ENCODE peak calls at places on chromosomes 7 and 10, in six cellular contexts. D is mammary epithelial cell, B is retinal pigment epithelial cell, J is heart left ventricle, M is endodermal cell, H is AG10803. O is an unnamed sample.

GRCh38 chr7:143300959-143301617 is 12.9 kb downstream of the CASP2 start:
- DNase-seq in D (no peak), B (no peak), J (no peak), M (no peak), H (no peak), O (peak; percentile 85)

GRCh38 chr7:17347426-17347825 is 49.0 kb downstream of the AHR start:
- DNase-seq in D (no peak), B (no peak), J (no peak), M (no peak), H (no peak), O (no peak)

GRCh38 chr7:142752376-142753225 is 3.3 kb downstream of the PRSS1 start:
- DNase-seq in D (no peak), B (no peak), J (no peak), M (no peak), H (no peak), O (no peak)

GRCh38 chr10:4051011-4051407 is 266.0 kb upstream of the KLF6 start:
- DNase-seq in D (no peak), B (no peak), J (no peak), M (no peak), H (peak; percentile 39), O (no peak)

GRCh38 chr10:97759981-97760345 is 11.8 kb downstream of the SFRP5 start:
- DNase-seq in D (no peak), B (no peak), J (no peak), M (no peak), H (no peak), O (no peak)

GRCh38 chr10:71842856-71843530 is 8.1 kb downstream of the PSAP start:
- DNase-seq in D (no peak), B (no peak), J (no peak), M (no peak), H (no peak), O (no peak)

GRCh38 chr7:140723002-140723401 is 26.5 kb downstream of the NDUFB2 start:
- DNase-seq in D (no peak), B (no peak), J (no peak), M (no peak), H (no peak), O (no peak)

GRCh38 chr7:112789824-112790650 is at the start of gene TMEM168:
- DNase-seq in D (peak; percentile 85), B (peak; percentile 18), J (peak; percentile 90), M (peak; percentile 93), H (peak; percentile 77), O (peak; percentile 57)

GRCh38 chr7:57867884-57868701 is 418.1 kb downstream of the ZNF716 start:
- DNase-seq in D (peak; percentile 7), B (no peak), J (no peak), M (no peak), H (no peak), O (no peak)

GRCh38 chr7:51028128-51028830 is 245.6 kb upstream of the GRB10 start:
- DNase-seq in D (no peak), B (no peak), J (no peak), M (no peak), H (no peak), O (no peak)

GRCh38 chr10:75202321-75203096 is 8.1 kb upstream of the VDAC2 start:
- DNase-seq in D (no peak), B (no peak), J (peak; percentile 74), M (peak; percentile 31), H (peak; percentile 72), O (peak; percentile 61)

GRCh38 chr7:95608344-95609173 is 12.2 kb upstream of the PDK4 start:
- DNase-seq in D (peak; percentile 62), B (peak; percentile 89), J (peak; percentile 91), M (peak; percentile 87), H (peak; percentile 98), O (peak; percentile 90)

GRCh38 chr10:89553064-89553734 is 17.8 kb upstream of the SLC16A12 start:
- DNase-seq in D (peak; percentile 88), B (peak; percentile 93), J (no peak), M (no peak), H (peak; percentile 94), O (no peak)

GRCh38 chr7:157457355-157458253 is 120.8 kb downstream of the DNAJB6 start:
- DNase-seq in D (no peak), B (no peak), J (no peak), M (no peak), H (no peak), O (no peak)

GRCh38 chr10:124524991-124525653 is 63.5 kb downstream of the LHPP start:
- DNase-seq in D (peak; percentile 64), B (no peak), J (peak; percentile 71), M (peak; percentile 32), H (peak; percentile 16), O (no peak)

GRCh38 chr10:49309691-49310371 is 10.9 kb downstream of the C10orf71 start:
- DNase-seq in D (no peak), B (no peak), J (no peak), M (no peak), H (no peak), O (no peak)

GRCh38 chr7:45645141-45645969 is 71.2 kb downstream of the ADCY1 start:
- DNase-seq in D (no peak), B (no peak), J (peak; percentile 7), M (no peak), H (no peak), O (no peak)

GRCh38 chr10:44369851-44370250 is 15.0 kb downstream of the CXCL12 start:
- DNase-seq in D (no peak), B (no peak), J (no peak), M (no peak), H (peak; percentile 80), O (no peak)

GRCh38 chr7:55109384-55110167 is 90.8 kb downstream of the EGFR start:
- DNase-seq in D (peak; percentile 96), B (no peak), J (no peak), M (no peak), H (no peak), O (no peak)

GRCh38 chr10:103192451-103193106 is 493 bp downstream of the NT5C2 start:
- DNase-seq in D (peak; percentile 73), B (peak; percentile 57), J (peak; percentile 83), M (peak; percentile 86), H (peak; percentile 82), O (no peak)

GRCh38 chr7:49980414-49980813 is 112.6 kb downstream of the ZPBP start:
- DNase-seq in D (no peak), B (no peak), J (no peak), M (no peak), H (no peak), O (no peak)

GRCh38 chr7:16644987-16645592 is 464 bp downstream of the ANKMY2 start:
- DNase-seq in D (no peak), B (no peak), J (peak; percentile 40), M (no peak), H (peak; percentile 37), O (no peak)

GRCh38 chr7:7909376-7909775 is 59.2 kb upstream of the GLCCI1 start:
- DNase-seq in D (no peak), B (no peak), J (no peak), M (no peak), H (no peak), O (no peak)

GRCh38 chr10:77531441-77532001 is 106.1 kb downstream of the KCNMA1 start:
- DNase-seq in D (peak; percentile 82), B (peak; percentile 63), J (no peak), M (no peak), H (peak; percentile 79), O (no peak)
- H3K4me3 ChIP-seq in D (no peak overlapping the region), B (no peak overlapping the region), J (no peak overlapping the region), M (no peak overlapping the region), H (peak overlapping the region; percentile 5), O (no peak overlapping the region)

GRCh38 chr7:2661602-2662272 is 26.3 kb upstream of the AMZ1 start:
- DNase-seq in D (no peak), B (no peak), J (no peak), M (peak; percentile 71), H (no peak), O (no peak)
- TF ChIP-seq CTCF in D (no peak), B (peak; percentile 34), J (no peak), M (peak; percentile 56), H (no peak), O (no peak)

GRCh38 chr7:27165655-27166474 is 528 bp upstream of the HOXA9 start:
- DNase-seq in D (no peak), B (no peak), J (no peak), M (no peak), H (peak; percentile 74), O (no peak)

GRCh38 chr7:27167170-27167505 is 1.8 kb upstream of the HOXA9 start:
- DNase-seq in D (no peak), B (no peak), J (no peak), M (no peak), H (peak; percentile 87), O (no peak)

GRCh38 chr7:27165089-27165654 is at the start of gene HOXA9:
- DNase-seq in D (no peak), B (no peak), J (no peak), M (no peak), H (peak; percentile 97), O (no peak)

GRCh38 chr7:27167916-27168264 is 2.6 kb upstream of the HOXA9 start:
- DNase-seq in D (no peak), B (no peak), J (no peak), M (no peak), H (peak; percentile 81), O (no peak)

GRCh38 chr7:27166475-27167169 is 1.3 kb upstream of the HOXA9 start:
- DNase-seq in D (no peak), B (no peak), J (no peak), M (peak; percentile 64), H (no peak), O (no peak)
- H3K4me3 ChIP-seq in D (no peak overlapping the region), B (no peak overlapping the region), J (no peak overlapping the region), M (no peak overlapping the region), H (peak overlapping the region; percentile 87), O (no peak overlapping the region)

GRCh38 chr10:62688971-62689700 is 115.4 kb upstream of the ADO start:
- DNase-seq in D (no peak), B (no peak), J (no peak), M (no peak), H (no peak), O (no peak)

GRCh38 chr10:62689712-62690111 is 114.8 kb upstream of the ADO start:
- DNase-seq in D (no peak), B (no peak), J (no peak), M (no peak), H (no peak), O (no peak)

GRCh38 chr10:62691331-62691730 is 113.2 kb upstream of the ADO start:
- DNase-seq in D (no peak), B (no peak), J (no peak), M (no peak), H (no peak), O (no peak)

GRCh38 chr10:62692085-62692484 is 112.4 kb upstream of the ADO start:
- DNase-seq in D (no peak), B (no peak), J (no peak), M (peak; percentile 79), H (no peak), O (no peak)

GRCh38 chr10:62690703-62691102 is 113.8 kb upstream of the ADO start:
- DNase-seq in D (no peak), B (no peak), J (no peak), M (peak; percentile 78), H (no peak), O (no peak)
- TF ChIP-seq CTCF in D (no peak), B (peak; percentile 17), J (no peak), M (peak; percentile 65), H (no peak), O (no peak)